ENCODE peak calls at places on chromosomes 3 and 15, in eight cellular contexts. U, Y, H, W, S, V, C and D are unnamed samples.

GRCh38 chr3:46913644-46914043 is 36.1 kb downstream of the PTH1R start:
- DNase-seq in U (no peak), Y (peak; percentile 42), H (no peak), W (no peak), S (no peak), V (no peak), C (no peak), D (no peak)

GRCh38 chr15:90912770-90913075 is 9.6 kb downstream of the MAN2A2 start:
- DNase-seq in U (no peak), Y (no peak), H (no peak), W (no peak), S (no peak), V (no peak), C (no peak), D (no peak)

GRCh38 chr3:36124118-36124796 is 256.0 kb upstream of the STAC start:
- DNase-seq in U (no peak), Y (peak; percentile 76), H (no peak), W (peak; percentile 30), S (no peak), V (no peak), C (no peak), D (no peak)

GRCh38 chr3:133444071-133444774 is 44.4 kb downstream of the BFSP2 start:
- DNase-seq in U (no peak), Y (peak; percentile 58), H (no peak), W (peak; percentile 48), S (no peak), V (no peak), C (no peak), D (no peak)

GRCh38 chr3:194871864-194872668 is 186.4 kb downstream of the FAM43A start:
- DNase-seq in U (peak; percentile 50), Y (peak; percentile 74), H (no peak), W (peak; percentile 77), S (no peak), V (no peak), C (no peak), D (no peak)

GRCh38 chr3:128360243-128360642 is 106.4 kb downstream of the DNAJB8 start:
- DNase-seq in U (no peak), Y (no peak), H (no peak), W (no peak), S (no peak), V (no peak), C (no peak), D (no peak)

GRCh38 chr3:72756900-72757299 is 91.3 kb downstream of the SHQ1 start:
- DNase-seq in U (no peak), Y (no peak), H (no peak), W (no peak), S (no peak), V (no peak), C (peak; percentile 77), D (no peak)

GRCh38 chr3:47961815-47962606 is 54.2 kb downstream of the MAP4 start:
- DNase-seq in U (no peak), Y (peak; percentile 43), H (no peak), W (no peak), S (no peak), V (no peak), C (peak; percentile 50), D (no peak)

GRCh38 chr3:27923349-27924068 is 201.4 kb upstream of the EOMES start:
- DNase-seq in U (no peak), Y (no peak), H (no peak), W (no peak), S (no peak), V (no peak), C (no peak), D (no peak)

GRCh38 chr3:170689218-170689874 is 103.5 kb upstream of the SLC7A14 start:
- DNase-seq in U (no peak), Y (peak; percentile 83), H (no peak), W (peak; percentile 14), S (no peak), V (peak; percentile 47), C (no peak), D (peak; percentile 50)

GRCh38 chr3:46943237-46944187 is 33.0 kb downstream of the CCDC12 start:
- DNase-seq in U (no peak), Y (no peak), H (no peak), W (peak; percentile 75), S (no peak), V (no peak), C (no peak), D (no peak)

GRCh38 chr3:101009386-101009785 is 16.2 kb upstream of the ABI3BP start:
- DNase-seq in U (no peak), Y (peak; percentile 26), H (no peak), W (no peak), S (no peak), V (no peak), C (no peak), D (no peak)

GRCh38 chr15:70236306-70237103 is 138.8 kb upstream of the TLE3 start:
- DNase-seq in U (no peak), Y (peak; percentile 97), H (no peak), W (no peak), S (no peak), V (no peak), C (no peak), D (peak; percentile 2)

GRCh38 chr3:148880681-148881080 is 15.6 kb downstream of the CPA3 start:
- DNase-seq in U (no peak), Y (no peak), H (no peak), W (peak; percentile 10), S (no peak), V (no peak), C (no peak), D (no peak)

GRCh38 chr3:127720985-127721384 is 48.2 kb downstream of the ABTB1 start:
- DNase-seq in U (no peak), Y (no peak), H (no peak), W (no peak), S (no peak), V (no peak), C (no peak), D (no peak)

GRCh38 chr3:101574388-101575156 is 592 bp downstream of the PCNP start:
- DNase-seq in U (peak; percentile 42), Y (peak; percentile 75), H (no peak), W (peak; percentile 67), S (peak; percentile 51), V (peak; percentile 55), C (no peak), D (no peak)

GRCh38 chr3:157443873-157444770 is 7.5 kb downstream of the PTX3 start:
- DNase-seq in U (no peak), Y (peak; percentile 34), H (no peak), W (no peak), S (no peak), V (no peak), C (no peak), D (no peak)

GRCh38 chr3:164380156-164380555 is 698.1 kb downstream of the SI start:
- DNase-seq in U (no peak), Y (no peak), H (no peak), W (no peak), S (no peak), V (no peak), C (no peak), D (no peak)

GRCh38 chr3:150515210-150515609 is 31.1 kb downstream of the SERP1 start:
- DNase-seq in U (no peak), Y (peak; percentile 39), H (no peak), W (no peak), S (no peak), V (no peak), C (no peak), D (no peak)